ENCODE peak calls at places on chromosomes 11 and 22, in ten cellular contexts. I is adrenal gland, V is esophagus squamous epithelium, D is IMR-90, H is transverse colon, Y is sigmoid colon, J is heart left ventricle, R is thyroid gland, Z is uterus, S is Peyer's patch. B is an unnamed sample.

GRCh38 chr11:65814131-65814959 is 19.4 kb upstream of the SNX32 start:
- DNase-seq in I (peak; percentile 57), V (no peak), D (peak; percentile 28), H (no peak), Y (no peak), J (no peak), R (no peak), Z (no peak), S (no peak), B (peak; percentile 58)

GRCh38 chr11:86670179-86670578 is 2.2 kb downstream of the ME3 start:
- DNase-seq in I (no peak), V (no peak), D (peak; percentile 43), H (no peak), Y (no peak), J (no peak), R (no peak), Z (no peak), S (no peak), B (no peak)

GRCh38 chr22:17633217-17633997 is 4.9 kb upstream of the ATP6V1E1 start:
- DNase-seq in I (peak; percentile 67), V (no peak), D (peak; percentile 92), H (no peak), Y (no peak), J (no peak), R (no peak), Z (no peak), S (no peak), B (no peak)

GRCh38 chr11:102661040-102661439 is 35.9 kb upstream of the MMP20 start:
- DNase-seq in I (no peak), V (no peak), D (no peak), H (no peak), Y (no peak), J (no peak), R (no peak), Z (no peak), S (no peak), B (no peak)

GRCh38 chr11:11636671-11637070 is 14.9 kb upstream of the GALNT18 start:
- DNase-seq in I (no peak), V (no peak), D (no peak), H (no peak), Y (no peak), J (no peak), R (no peak), Z (no peak), S (no peak), B (no peak)

GRCh38 chr11:48129697-48130395 is 86.8 kb upstream of the OR4B1 start:
- DNase-seq in I (no peak), V (no peak), D (no peak), H (no peak), Y (no peak), J (no peak), R (no peak), Z (no peak), S (no peak), B (no peak)

GRCh38 chr22:35637254-35637653 is 11.0 kb upstream of the APOL6 start:
- DNase-seq in I (no peak), V (no peak), D (no peak), H (no peak), Y (no peak), J (no peak), R (no peak), Z (peak; percentile 11), S (no peak), B (no peak)

GRCh38 chr11:94604496-94604895 is 37.3 kb downstream of the PIWIL4 start:
- DNase-seq in I (no peak), V (no peak), D (peak; percentile 18), H (no peak), Y (no peak), J (no peak), R (no peak), Z (no peak), S (no peak), B (no peak)

DNA sequence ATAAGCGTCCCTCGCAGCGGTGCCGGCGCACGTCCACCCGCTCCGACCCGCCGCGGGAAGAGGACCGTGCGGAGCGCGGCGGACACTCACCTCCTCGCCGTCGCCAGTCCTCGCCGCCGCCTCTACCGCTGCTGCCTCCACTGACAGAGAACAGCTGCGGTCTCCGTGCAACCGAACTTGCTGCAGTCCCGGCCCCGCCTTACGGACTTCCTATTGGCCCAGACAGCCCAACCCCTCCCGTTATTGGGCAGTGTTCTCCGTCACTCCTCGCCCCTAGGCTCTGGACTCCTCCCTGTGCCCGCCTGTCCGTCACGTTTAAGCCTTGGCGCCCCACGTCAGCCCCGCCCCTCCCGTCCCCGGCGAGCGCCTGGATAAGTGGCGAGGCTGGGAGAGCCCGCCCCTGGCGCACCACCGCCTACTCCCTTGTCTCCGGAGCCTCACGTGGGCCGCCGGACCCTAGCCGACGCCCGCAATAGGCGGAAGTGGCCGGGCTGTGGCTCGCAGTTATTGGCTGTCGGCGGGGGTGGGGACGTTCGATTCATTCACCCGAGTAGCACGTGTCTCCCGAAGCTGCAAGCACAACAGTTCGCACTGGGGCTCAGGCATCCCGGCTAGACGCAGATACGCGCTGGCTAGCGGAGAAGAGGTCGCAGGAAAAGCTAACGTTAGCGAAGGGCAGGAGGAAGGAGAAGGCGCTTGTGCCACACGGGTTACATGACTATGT is at the start of gene PC:
- DNase-seq in I (peak; percentile 100), V (peak; percentile 93), D (peak; percentile 100), H (peak; percentile 99), Y (peak; percentile 100), J (peak; percentile 99), R (peak; percentile 100), Z (peak; percentile 99), S (peak; percentile 100), B (peak; percentile 100)
- TF ChIP-seq POLR2A in I (peak; percentile 95), V (peak; percentile 90), D (peak; percentile 92), H (peak; percentile 89), Y (peak; percentile 77), J (peak; percentile 88), R (no peak), Z (peak; percentile 67), S (peak; percentile 93), B (peak; percentile 89)

DNA sequence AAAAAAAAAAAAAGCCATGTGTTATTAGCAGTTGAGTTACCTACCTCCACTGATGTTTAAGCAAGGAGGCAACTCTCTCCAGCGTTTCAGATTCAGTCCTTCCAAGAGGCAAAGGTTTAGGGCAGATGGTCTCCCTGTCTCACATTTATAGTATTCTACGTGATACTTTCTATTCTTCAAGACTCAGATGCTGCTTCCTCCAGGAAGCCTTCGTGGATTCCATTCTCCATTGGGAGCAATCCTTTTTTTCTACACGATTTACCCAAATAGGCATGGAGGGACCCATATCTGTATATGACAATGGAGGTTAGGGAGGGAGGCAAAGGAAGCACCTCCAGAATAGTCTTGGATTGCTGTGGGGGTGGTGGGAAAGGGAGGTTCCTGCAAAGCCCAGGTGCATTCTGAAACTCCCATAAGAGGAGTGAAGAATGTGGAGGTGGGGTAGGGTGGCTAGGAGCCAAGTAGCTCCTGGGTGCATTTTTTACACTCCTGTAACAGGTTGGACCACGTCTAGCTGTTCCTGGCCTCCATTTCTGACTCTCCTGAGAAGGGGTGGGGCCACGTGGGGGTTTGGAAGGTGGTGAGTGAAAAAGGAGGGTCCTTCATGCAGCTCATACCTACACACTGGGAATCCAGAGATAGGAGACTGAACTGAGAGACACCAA is 16.2 kb downstream of the YPEL4 start:
- DNase-seq in I (no peak), V (no peak), D (no peak), H (no peak), Y (no peak), J (no peak), R (no peak), Z (no peak), S (no peak), B (no peak)
- TF ChIP-seq POLR2A in I (no peak), V (no peak), D (no peak), H (no peak), Y (no peak), J (no peak), R (no peak), Z (no peak), S (no peak), B (no peak)

GRCh38 chr11:67118059-67118766 is 850 bp upstream of the KDM2A start:
- DNase-seq in I (peak; percentile 70), V (no peak), D (no peak), H (peak; percentile 50), Y (peak; percentile 75), J (peak; percentile 51), R (peak; percentile 45), Z (peak; percentile 51), S (no peak), B (peak; percentile 50)

GRCh38 chr11:67119577-67120391 is 721 bp downstream of the KDM2A start:
- DNase-seq in I (peak; percentile 64), V (no peak), D (no peak), H (peak; percentile 32), Y (peak; percentile 63), J (peak; percentile 26), R (peak; percentile 52), Z (peak; percentile 21), S (peak; percentile 56), B (peak; percentile 18)

GRCh38 chr11:67117667-67118058 is 1.4 kb upstream of the KDM2A start:
- DNase-seq in I (peak; percentile 58), V (no peak), D (no peak), H (peak; percentile 30), Y (peak; percentile 68), J (peak; percentile 21), R (no peak), Z (peak; percentile 36), S (peak; percentile 57), B (peak; percentile 24)

GRCh38 chr11:67120456-67120855 is 1.4 kb downstream of the KDM2A start:
- DNase-seq in I (no peak), V (no peak), D (no peak), H (no peak), Y (no peak), J (no peak), R (no peak), Z (no peak), S (no peak), B (no peak)

GRCh38 chr11:67118801-67119576 is at the start of gene KDM2A:
- DNase-seq in I (peak; percentile 99), V (peak; percentile 96), D (peak; percentile 99), H (peak; percentile 99), Y (peak; percentile 100), J (peak; percentile 99), R (peak; percentile 99), Z (peak; percentile 99), S (peak; percentile 99), B (peak; percentile 99)
- TF ChIP-seq POLR2A in I (peak; percentile 53), V (peak; percentile 80), D (peak; percentile 70), H (peak; percentile 81), Y (peak; percentile 38), J (peak; percentile 44), R (peak; percentile 58), Z (peak; percentile 75), S (peak; percentile 69), B (peak; percentile 56)

DNA sequence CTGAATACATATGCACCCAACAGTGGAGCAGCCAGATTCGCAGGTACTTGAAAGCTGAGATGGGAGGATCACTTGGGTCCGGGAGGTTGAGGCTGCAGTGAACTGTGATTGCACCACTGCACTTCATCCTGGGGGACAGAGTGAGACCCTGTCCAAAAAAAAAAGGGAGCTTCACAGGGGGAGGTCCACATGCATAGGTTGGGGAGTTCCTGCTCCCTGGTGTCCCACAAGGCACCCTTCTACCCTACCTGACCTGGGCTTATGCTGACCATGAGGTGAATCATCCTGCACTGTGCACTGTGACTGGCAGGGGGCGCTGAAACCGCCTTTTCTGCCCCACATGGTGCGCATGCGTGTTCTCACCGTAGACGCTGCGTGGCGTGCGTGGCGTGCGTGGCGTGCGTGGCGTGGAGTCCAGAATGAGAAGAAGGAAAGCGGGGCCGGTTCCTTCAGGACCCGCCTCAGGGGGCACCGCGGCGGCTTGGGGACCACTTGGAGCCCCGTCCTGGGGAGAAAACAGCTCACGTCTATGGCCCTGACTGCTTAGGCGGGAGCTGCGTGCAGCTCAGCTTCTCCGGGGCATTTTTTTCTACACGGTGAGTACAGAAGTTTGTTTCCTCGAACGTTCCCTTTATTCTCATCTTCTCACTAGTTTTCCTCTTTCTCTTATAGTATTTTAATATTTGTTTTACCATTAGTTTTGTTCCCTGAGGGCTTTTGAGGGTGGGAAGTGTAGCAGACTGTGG is 116.6 kb upstream of the GRK3 start:
- DNase-seq in I (peak; percentile 97), V (peak; percentile 42), D (peak; percentile 78), H (peak; percentile 92), Y (peak; percentile 92), J (peak; percentile 88), R (peak; percentile 83), Z (peak; percentile 85), S (peak; percentile 94), B (peak; percentile 92)
- TF ChIP-seq POLR2A in I (no peak), V (peak; percentile 30), D (peak; percentile 70), H (no peak), Y (no peak), J (peak; percentile 65), R (no peak), Z (peak; percentile 31), S (peak; percentile 40), B (no peak)

B was measured in body of pancreas.